ENCODE peak calls at places on chromosomes 6 and 20, in eight cellular contexts. One of them, this sample, is unnamed.

GRCh38 chr6:44128020-44128917 is 915 bp downstream of the TMEM63B start:
- DNase-seq in PC-9: no peak
- DNase-seq in fibroblast of lung: peak
- DNase-seq in MM.1S: peak
- DNase-seq in fibroblast of villous mesenchyme: no peak
- DNase-seq in tibial nerve: no peak
- DNase-seq in lower lobe of right lung: peak
- DNase-seq in bronchial epithelial cell: peak
- DNase-seq in this sample: peak

GRCh38 chr6:129289442-129289841 is 406.5 kb downstream of the LAMA2 start:
- DNase-seq in fibroblast of lung: no peak
- DNase-seq in lower lobe of right lung: no peak
- DNase-seq in PC-9: no peak
- DNase-seq in MM.1S: no peak
- DNase-seq in fibroblast of villous mesenchyme: no peak
- DNase-seq in tibial nerve: no peak
- DNase-seq in bronchial epithelial cell: no peak
- DNase-seq in this sample: no peak

GRCh38 chr6:93423542-93423941 is 4.2 kb upstream of the EPHA7 start:
- DNase-seq in lower lobe of right lung: no peak
- DNase-seq in fibroblast of villous mesenchyme: peak
- DNase-seq in tibial nerve: no peak
- DNase-seq in bronchial epithelial cell: peak
- DNase-seq in MM.1S: peak
- DNase-seq in PC-9: no peak
- DNase-seq in fibroblast of lung: peak
- DNase-seq in this sample: no peak

GRCh38 chr20:34222208-34222607 is 19.0 kb upstream of the ASIP start:
- DNase-seq in tibial nerve: no peak
- DNase-seq in bronchial epithelial cell: peak
- DNase-seq in lower lobe of right lung: no peak
- DNase-seq in PC-9: no peak
- DNase-seq in fibroblast of villous mesenchyme: peak
- DNase-seq in MM.1S: no peak
- DNase-seq in fibroblast of lung: peak
- DNase-seq in this sample: no peak

GRCh38 chr6:112362827-112363565 is 15.9 kb downstream of the RFPL4B start:
- DNase-seq in fibroblast of villous mesenchyme: no peak
- DNase-seq in lower lobe of right lung: no peak
- DNase-seq in MM.1S: no peak
- DNase-seq in bronchial epithelial cell: peak
- DNase-seq in tibial nerve: no peak
- DNase-seq in fibroblast of lung: peak
- DNase-seq in PC-9: peak
- DNase-seq in this sample: no peak

GRCh38 chr6:105359419-105360366 is 43.2 kb downstream of the PREP start:
- DNase-seq in fibroblast of villous mesenchyme: peak
- DNase-seq in MM.1S: no peak
- DNase-seq in PC-9: peak
- DNase-seq in bronchial epithelial cell: peak
- DNase-seq in lower lobe of right lung: no peak
- DNase-seq in tibial nerve: no peak
- DNase-seq in fibroblast of lung: peak
- DNase-seq in this sample: no peak

GRCh38 chr20:56542489-56543020 is 9.5 kb downstream of the FAM209B start:
- DNase-seq in PC-9: no peak
- DNase-seq in fibroblast of villous mesenchyme: no peak
- DNase-seq in bronchial epithelial cell: no peak
- DNase-seq in fibroblast of lung: no peak
- DNase-seq in tibial nerve: no peak
- DNase-seq in lower lobe of right lung: no peak
- DNase-seq in MM.1S: no peak
- DNase-seq in this sample: no peak

GRCh38 chr6:624979-625378 is 31.9 kb downstream of the HUS1B start:
- DNase-seq in tibial nerve: no peak
- DNase-seq in fibroblast of lung: peak
- DNase-seq in lower lobe of right lung: no peak
- DNase-seq in MM.1S: no peak
- DNase-seq in fibroblast of villous mesenchyme: peak
- DNase-seq in PC-9: no peak
- DNase-seq in bronchial epithelial cell: no peak
- DNase-seq in this sample: no peak

GRCh38 chr6:142827356-142827755 is 117.6 kb downstream of the HIVEP2 start:
- DNase-seq in PC-9: no peak
- DNase-seq in MM.1S: no peak
- DNase-seq in tibial nerve: no peak
- DNase-seq in bronchial epithelial cell: no peak
- DNase-seq in fibroblast of lung: no peak
- DNase-seq in lower lobe of right lung: peak
- DNase-seq in fibroblast of villous mesenchyme: no peak
- DNase-seq in this sample: no peak

GRCh38 chr20:7010584-7010983 is 243.1 kb downstream of the BMP2 start:
- DNase-seq in bronchial epithelial cell: peak
- DNase-seq in tibial nerve: no peak
- DNase-seq in fibroblast of villous mesenchyme: peak
- DNase-seq in MM.1S: no peak
- DNase-seq in PC-9: no peak
- DNase-seq in fibroblast of lung: no peak
- DNase-seq in lower lobe of right lung: no peak
- DNase-seq in this sample: no peak

GRCh38 chr6:106510090-106510970 is 119.0 kb downstream of the RTN4IP1 start:
- DNase-seq in tibial nerve: no peak
- DNase-seq in PC-9: peak
- DNase-seq in fibroblast of villous mesenchyme: peak
- DNase-seq in fibroblast of lung: peak
- DNase-seq in lower lobe of right lung: peak
- DNase-seq in MM.1S: peak
- DNase-seq in bronchial epithelial cell: peak
- DNase-seq in this sample: no peak

GRCh38 chr6:53647437-53648094 is 18.0 kb downstream of the KLHL31 start:
- DNase-seq in fibroblast of lung: peak
- DNase-seq in lower lobe of right lung: no peak
- DNase-seq in fibroblast of villous mesenchyme: peak
- DNase-seq in bronchial epithelial cell: peak
- DNase-seq in PC-9: no peak
- DNase-seq in tibial nerve: no peak
- DNase-seq in MM.1S: peak
- DNase-seq in this sample: no peak

GRCh38 chr6:31721351-31722020 is at the start of gene LY6G6C:
- DNase-seq in bronchial epithelial cell: no peak
- DNase-seq in tibial nerve: no peak
- DNase-seq in lower lobe of right lung: peak
- DNase-seq in MM.1S: no peak
- DNase-seq in fibroblast of lung: no peak
- DNase-seq in PC-9: no peak
- DNase-seq in fibroblast of villous mesenchyme: no peak
- DNase-seq in this sample: no peak

GRCh38 chr20:52791091-52791490 is 181.1 kb upstream of the TSHZ2 start:
- DNase-seq in lower lobe of right lung: no peak
- DNase-seq in PC-9: no peak
- DNase-seq in bronchial epithelial cell: no peak
- DNase-seq in fibroblast of lung: no peak
- DNase-seq in fibroblast of villous mesenchyme: no peak
- DNase-seq in tibial nerve: no peak
- DNase-seq in MM.1S: no peak
- DNase-seq in this sample: no peak
- TF ChIP-seq CTCF in lower lobe of right lung: no peak
- TF ChIP-seq CTCF in PC-9: no peak
- TF ChIP-seq CTCF in bronchial epithelial cell: no peak
- TF ChIP-seq CTCF in fibroblast of lung: no peak
- TF ChIP-seq CTCF in fibroblast of villous mesenchyme: no peak
- TF ChIP-seq CTCF in tibial nerve: no peak
- TF ChIP-seq CTCF in MM.1S: no peak
- TF ChIP-seq CTCF in this sample: no peak

GRCh38 chr20:41411458-41411857 is 44.8 kb upstream of the EMILIN3 start:
- DNase-seq in bronchial epithelial cell: peak
- DNase-seq in tibial nerve: no peak
- DNase-seq in PC-9: no peak
- DNase-seq in fibroblast of lung: peak
- DNase-seq in fibroblast of villous mesenchyme: peak
- DNase-seq in MM.1S: peak
- DNase-seq in lower lobe of right lung: no peak
- DNase-seq in this sample: no peak
- TF ChIP-seq CTCF in bronchial epithelial cell: peak
- TF ChIP-seq CTCF in tibial nerve: peak
- TF ChIP-seq CTCF in PC-9: peak
- TF ChIP-seq CTCF in fibroblast of lung: peak
- TF ChIP-seq CTCF in fibroblast of villous mesenchyme: peak
- TF ChIP-seq CTCF in MM.1S: peak
- TF ChIP-seq CTCF in lower lobe of right lung: peak
- TF ChIP-seq CTCF in this sample: no peak

DNA sequence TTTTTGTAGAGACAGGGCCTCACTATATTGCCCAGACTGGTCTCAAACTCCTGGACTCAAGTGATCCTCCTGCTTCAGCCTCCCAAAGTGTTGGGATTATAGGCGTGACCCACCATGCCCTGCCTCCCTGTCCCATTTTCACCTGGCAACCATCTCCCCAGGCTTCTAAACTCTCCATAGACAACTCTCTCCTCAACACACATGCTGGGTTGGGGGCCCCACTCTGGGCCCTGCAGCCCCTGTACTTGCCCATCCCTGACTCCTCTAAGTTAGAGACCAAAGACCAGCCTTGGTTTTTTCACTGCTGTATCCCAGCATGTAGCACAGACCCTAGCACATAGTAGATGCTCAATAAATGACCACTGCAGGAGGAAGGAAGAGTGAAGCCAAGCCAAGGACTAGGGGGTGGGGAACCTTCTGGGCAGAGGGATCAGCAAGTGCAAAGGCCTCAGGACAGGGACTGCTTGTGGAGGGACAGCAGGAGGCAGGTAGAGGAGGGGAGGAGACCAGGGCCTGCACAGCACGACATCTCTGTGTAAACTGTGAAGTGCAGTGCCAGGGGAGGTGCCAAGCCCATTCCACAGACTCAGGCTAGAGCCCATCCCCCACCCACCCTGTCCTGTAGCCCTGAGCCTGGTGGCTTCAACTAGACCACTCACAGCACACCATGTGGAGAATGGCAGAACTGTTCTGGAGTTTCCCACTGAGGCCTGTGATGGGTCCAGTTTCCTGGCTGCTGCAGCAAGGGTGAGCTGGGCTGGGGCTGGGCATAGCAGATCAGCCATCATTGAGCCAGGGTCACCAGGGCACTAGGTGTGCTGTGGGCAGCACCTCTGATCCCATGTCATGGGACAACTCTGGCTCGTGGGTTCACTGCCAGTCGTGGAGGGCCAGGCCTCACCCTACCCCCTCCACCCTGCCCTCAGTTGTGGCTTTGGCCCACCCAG is 3.4 kb upstream of the SRC start:
- DNase-seq in bronchial epithelial cell: no peak
- DNase-seq in MM.1S: no peak
- DNase-seq in PC-9: no peak
- DNase-seq in fibroblast of lung: no peak
- DNase-seq in fibroblast of villous mesenchyme: no peak
- DNase-seq in lower lobe of right lung: no peak
- DNase-seq in tibial nerve: no peak
- DNase-seq in this sample: no peak
- TF ChIP-seq CTCF in bronchial epithelial cell: peak
- TF ChIP-seq CTCF in MM.1S: no peak
- TF ChIP-seq CTCF in PC-9: no peak
- TF ChIP-seq CTCF in fibroblast of lung: no peak
- TF ChIP-seq CTCF in fibroblast of villous mesenchyme: no peak
- TF ChIP-seq CTCF in lower lobe of right lung: no peak
- TF ChIP-seq CTCF in tibial nerve: no peak
- TF ChIP-seq CTCF in this sample: no peak

GRCh38 chr6:68225729-68226128 is 409.4 kb upstream of the ADGRB3 start:
- DNase-seq in tibial nerve: no peak
- DNase-seq in PC-9: no peak
- DNase-seq in fibroblast of villous mesenchyme: no peak
- DNase-seq in MM.1S: no peak
- DNase-seq in lower lobe of right lung: no peak
- DNase-seq in fibroblast of lung: no peak
- DNase-seq in bronchial epithelial cell: no peak
- DNase-seq in this sample: no peak

GRCh38 chr6:68229566-68229965 is 405.5 kb upstream of the ADGRB3 start:
- DNase-seq in bronchial epithelial cell: no peak
- DNase-seq in lower lobe of right lung: no peak
- DNase-seq in PC-9: no peak
- DNase-seq in fibroblast of villous mesenchyme: no peak
- DNase-seq in fibroblast of lung: peak
- DNase-seq in tibial nerve: no peak
- DNase-seq in MM.1S: no peak
- DNase-seq in this sample: no peak

DNA sequence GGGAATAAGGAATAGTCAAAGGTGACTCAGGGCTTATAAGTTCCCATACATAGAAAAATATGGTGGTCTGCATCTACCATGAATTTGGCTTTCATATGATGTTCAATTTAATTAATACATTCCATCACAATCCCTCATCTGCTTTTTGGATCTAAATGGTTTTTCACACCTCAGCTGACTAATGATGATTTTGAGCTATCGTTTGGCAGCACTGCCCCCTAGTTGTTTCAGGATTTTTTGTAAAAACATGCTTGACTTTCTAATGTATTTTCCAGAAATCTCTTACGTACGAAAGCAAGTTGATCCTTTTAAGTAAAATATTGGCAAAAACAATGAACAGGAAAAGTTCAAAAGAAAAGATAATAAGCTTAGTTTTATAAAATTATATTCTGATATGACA is 408.6 kb upstream of the ADGRB3 start:
- DNase-seq in fibroblast of villous mesenchyme: no peak
- DNase-seq in bronchial epithelial cell: peak
- DNase-seq in MM.1S: no peak
- DNase-seq in lower lobe of right lung: no peak
- DNase-seq in tibial nerve: no peak
- DNase-seq in PC-9: no peak
- DNase-seq in fibroblast of lung: no peak
- DNase-seq in this sample: no peak
- TF ChIP-seq CTCF in fibroblast of villous mesenchyme: peak
- TF ChIP-seq CTCF in bronchial epithelial cell: peak
- TF ChIP-seq CTCF in MM.1S: peak
- TF ChIP-seq CTCF in lower lobe of right lung: no peak
- TF ChIP-seq CTCF in tibial nerve: no peak
- TF ChIP-seq CTCF in PC-9: peak
- TF ChIP-seq CTCF in fibroblast of lung: peak
- TF ChIP-seq CTCF in this sample: no peak

GRCh38 chr20:5153612-5154542 is 27.1 kb downstream of the CDS2 start:
- DNase-seq in fibroblast of lung: peak
- DNase-seq in bronchial epithelial cell: peak
- DNase-seq in lower lobe of right lung: no peak
- DNase-seq in tibial nerve: no peak
- DNase-seq in MM.1S: peak
- DNase-seq in PC-9: peak
- DNase-seq in fibroblast of villous mesenchyme: peak
- DNase-seq in this sample: no peak
- TF ChIP-seq CTCF in fibroblast of lung: no peak
- TF ChIP-seq CTCF in bronchial epithelial cell: peak
- TF ChIP-seq CTCF in lower lobe of right lung: no peak
- TF ChIP-seq CTCF in tibial nerve: no peak
- TF ChIP-seq CTCF in MM.1S: no peak
- TF ChIP-seq CTCF in PC-9: peak
- TF ChIP-seq CTCF in fibroblast of villous mesenchyme: no peak
- TF ChIP-seq CTCF in this sample: no peak

GRCh38 chr6:121680058-121680457 is 244.6 kb downstream of the GJA1 start:
- DNase-seq in tibial nerve: no peak
- DNase-seq in fibroblast of lung: no peak
- DNase-seq in MM.1S: no peak
- DNase-seq in fibroblast of villous mesenchyme: no peak
- DNase-seq in PC-9: peak
- DNase-seq in lower lobe of right lung: no peak
- DNase-seq in bronchial epithelial cell: no peak
- DNase-seq in this sample: no peak
- TF ChIP-seq CTCF in tibial nerve: no peak
- TF ChIP-seq CTCF in fibroblast of lung: no peak
- TF ChIP-seq CTCF in MM.1S: no peak
- TF ChIP-seq CTCF in fibroblast of villous mesenchyme: no peak
- TF ChIP-seq CTCF in PC-9: no peak
- TF ChIP-seq CTCF in lower lobe of right lung: no peak
- TF ChIP-seq CTCF in bronchial epithelial cell: no peak
- TF ChIP-seq CTCF in this sample: no peak

This sample was measured in omental fat pad.